ENCODE peak calls at places on chromosomes 1 and 21, in ten cellular contexts. B is thoracic aorta, U is GM23338, P is heart left ventricle, G is neural crest cell, E is GM12865, Y is AG10803, T is mesothelial cell of epicardium, I is prostate gland, F is lung. L is an unnamed sample.
A peak's percentile ranks its signal among the peaks of the same experiment; 100 is the strongest.

GRCh38 chr1:8348777-8349472 is 31.0 kb downstream of the SLC45A1 start:
- DNase-seq in B (no peak), U (peak; percentile 83), P (peak; percentile 75), G (peak; percentile 64), E (peak; percentile 72), Y (peak; percentile 53), T (peak; percentile 56), I (peak; percentile 68), F (peak; percentile 58), L (peak; percentile 61)

GRCh38 chr1:162302660-162303344 is 73.9 kb downstream of the SPATA46 start:
- DNase-seq in B (no peak), U (no peak), P (no peak), G (no peak), E (no peak), Y (no peak), T (no peak), I (no peak), F (no peak), L (peak; percentile 86)

GRCh38 chr1:118928739-118929554 is 59.2 kb downstream of the TBX15 start:
- DNase-seq in B (no peak), U (peak; percentile 71), P (no peak), G (peak; percentile 44), E (peak; percentile 40), Y (peak; percentile 29), T (no peak), I (no peak), F (no peak), L (peak; percentile 56)

GRCh38 chr1:117537291-117537920 is 68.4 kb upstream of the TENT5C start:
- DNase-seq in B (no peak), U (peak; percentile 75), P (no peak), G (no peak), E (peak; percentile 26), Y (no peak), T (no peak), I (peak; percentile 65), F (peak; percentile 48), L (no peak)

GRCh38 chr1:228323401-228323800 is 83.2 kb downstream of the TRIM11 start:
- DNase-seq in B (no peak), U (no peak), P (no peak), G (no peak), E (no peak), Y (no peak), T (no peak), I (no peak), F (no peak), L (no peak)

GRCh38 chr1:184299076-184299790 is 87.6 kb upstream of the C1orf21 start:
- DNase-seq in B (no peak), U (no peak), P (peak; percentile 38), G (no peak), E (no peak), Y (peak; percentile 95), T (no peak), I (no peak), F (no peak), L (peak; percentile 73)

GRCh38 chr1:60637651-60638050 is 444.7 kb upstream of the NFIA start:
- DNase-seq in B (no peak), U (no peak), P (no peak), G (no peak), E (no peak), Y (no peak), T (no peak), I (no peak), F (no peak), L (no peak)

GRCh38 chr21:45981154-45981606 is 390 bp upstream of the COL6A1 start:
- DNase-seq in B (no peak), U (peak; percentile 85), P (peak; percentile 88), G (peak; percentile 71), E (no peak), Y (peak; percentile 93), T (peak; percentile 60), I (peak; percentile 57), F (peak; percentile 70), L (peak; percentile 95)

GRCh38 chr1:224521904-224522734 is 87.5 kb upstream of the WDR26 start:
- DNase-seq in B (no peak), U (no peak), P (no peak), G (no peak), E (no peak), Y (no peak), T (no peak), I (no peak), F (no peak), L (no peak)
- TF ChIP-seq CTCF in B (no peak), U (no peak), P (no peak), G (peak; percentile 36), E (peak; percentile 11), Y (peak; percentile 6), T (peak; percentile 42), I (no peak), F (no peak), L (peak; percentile 13)

GRCh38 chr1:238582816-238583215 is 692.1 kb upstream of the ZP4 start:
- DNase-seq in B (no peak), U (no peak), P (no peak), G (no peak), E (no peak), Y (no peak), T (no peak), I (no peak), F (no peak), L (no peak)

GRCh38 chr1:238581332-238581731 is 690.6 kb upstream of the ZP4 start:
- DNase-seq in B (no peak), U (no peak), P (no peak), G (no peak), E (no peak), Y (no peak), T (no peak), I (no peak), F (no peak), L (no peak)
- TF ChIP-seq CTCF in B (no peak), U (no peak), P (no peak), G (no peak), E (no peak), Y (no peak), T (no peak), I (no peak), F (no peak), L (no peak)

DNA sequence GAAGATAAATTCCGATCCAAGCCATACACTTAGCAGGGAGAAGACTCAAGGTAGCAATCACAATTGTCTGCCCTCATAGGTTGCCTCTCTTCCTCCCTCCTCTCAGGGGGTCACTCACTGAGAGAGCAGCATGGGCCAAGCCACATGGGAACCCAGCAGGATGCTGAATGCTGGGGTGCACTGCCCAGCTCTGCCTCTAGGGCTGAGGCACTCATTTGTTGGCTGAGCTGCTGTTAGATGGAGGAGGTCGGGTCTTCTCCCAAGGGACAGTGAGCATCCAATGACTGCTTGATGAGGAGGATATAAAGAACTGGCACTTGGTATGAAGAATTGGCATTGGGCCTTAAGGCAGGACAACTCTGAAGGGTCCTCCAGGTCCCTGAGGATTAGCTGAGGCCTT is 418.8 kb downstream of the SIPA1L2 start:
- DNase-seq in B (no peak), U (peak; percentile 78), P (no peak), G (no peak), E (peak; percentile 5), Y (no peak), T (no peak), I (no peak), F (no peak), L (no peak)
- TF ChIP-seq CTCF in B (no peak), U (peak; percentile 68), P (no peak), G (peak; percentile 53), E (peak; percentile 49), Y (no peak), T (peak; percentile 56), I (no peak), F (no peak), L (peak; percentile 44)

DNA sequence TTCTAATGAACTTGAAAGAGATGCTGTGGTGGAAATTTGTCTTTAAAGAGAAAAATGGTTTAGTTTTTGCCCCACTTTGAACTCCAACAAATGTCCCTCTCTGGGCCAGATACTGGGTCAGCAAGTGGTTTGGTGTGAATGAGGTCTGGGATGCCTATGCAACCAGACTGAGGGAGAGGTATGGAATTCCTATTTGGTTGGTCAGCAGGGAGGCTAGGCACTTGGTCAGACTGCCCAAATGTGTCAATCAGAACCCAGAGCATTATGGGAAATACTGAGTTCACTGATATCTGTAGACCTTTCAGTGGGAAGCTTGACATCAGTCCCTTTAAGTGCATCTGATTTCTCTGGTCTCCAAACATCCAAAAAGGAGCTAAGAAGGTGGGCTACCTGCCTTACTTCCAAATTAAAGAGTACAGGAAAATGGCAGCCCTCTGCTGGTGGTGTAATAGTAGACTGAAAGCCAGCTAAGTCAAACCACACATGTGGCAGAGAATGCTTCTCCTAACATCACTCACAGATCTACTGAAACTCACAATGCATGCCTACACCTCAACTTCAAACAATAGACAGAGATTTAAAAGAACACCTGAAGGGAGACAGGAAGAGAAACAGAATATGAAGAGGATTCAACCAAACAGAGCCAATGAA is 510.1 kb downstream of the PLA2G4A start:
- DNase-seq in B (no peak), U (peak; percentile 11), P (no peak), G (no peak), E (peak; percentile 7), Y (no peak), T (no peak), I (no peak), F (no peak), L (no peak)
- TF ChIP-seq CTCF in B (no peak), U (peak; percentile 18), P (no peak), G (no peak), E (no peak), Y (no peak), T (no peak), I (no peak), F (no peak), L (no peak)

DNA sequence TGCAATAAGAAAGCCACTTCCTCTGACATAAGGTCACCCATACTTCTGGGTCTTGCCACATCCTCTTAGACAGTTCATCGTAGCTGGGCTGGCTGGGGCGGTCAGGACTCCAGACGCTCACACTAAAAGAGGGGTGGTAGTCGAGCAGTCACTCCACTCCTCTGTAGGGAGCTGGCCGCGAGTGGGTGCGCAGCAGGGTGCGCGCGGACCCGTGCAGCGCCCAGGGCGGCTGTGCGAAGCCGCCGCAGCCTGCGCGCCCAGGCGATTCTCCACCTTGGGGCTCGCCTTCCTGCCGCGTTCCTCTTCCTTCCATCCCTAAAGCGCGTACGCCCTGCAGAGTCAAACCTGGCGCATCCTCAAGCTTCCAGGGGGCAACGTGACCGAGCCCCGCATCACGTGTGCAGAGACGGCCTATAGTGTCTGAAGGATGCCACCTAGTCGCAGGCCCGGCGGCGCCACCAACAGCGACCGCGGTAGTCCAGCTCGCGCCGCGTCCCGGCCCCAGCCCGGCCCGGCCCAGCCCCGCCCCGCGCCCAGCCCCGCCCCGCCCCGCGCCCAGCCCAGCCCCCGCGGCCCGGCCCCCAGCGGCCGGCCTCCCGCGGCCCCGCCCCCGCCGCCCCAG is 360 bp upstream of the PRDX6 start:
- DNase-seq in B (peak; percentile 43), U (peak; percentile 97), P (peak; percentile 97), G (peak; percentile 71), E (peak; percentile 96), Y (peak; percentile 91), T (peak; percentile 72), I (peak; percentile 96), F (peak; percentile 88), L (peak; percentile 87)
- TF ChIP-seq CTCF in B (no peak), U (peak; percentile 32), P (no peak), G (peak; percentile 0), E (no peak), Y (no peak), T (no peak), I (no peak), F (no peak), L (no peak)

L was measured in cardiac fibroblast.